ENCODE peak calls at places on chromosomes 6 and 20, in seven cellular contexts. T is fibroblast of pulmonary artery, Q is IMR-90, N is ovary, L is A549, V is sigmoid colon, O is epithelial cell of proximal tubule. K is an unnamed sample.

GRCh38 chr20:47352332-47353223 is 3.9 kb downstream of the ZMYND8 start:
- DNase-seq in V (no peak), L (peak; percentile 49), O (no peak), T (peak; percentile 74), Q (no peak), N (peak; percentile 62), K (peak; percentile 78)

GRCh38 chr20:2984028-2984501 is 59.4 kb upstream of the GNRH2 start:
- DNase-seq in O (no peak), T (no peak), V (no peak), Q (no peak), N (no peak), L (no peak), K (no peak)

GRCh38 chr20:5078399-5078958 is 41.3 kb downstream of the PCNA start:
- DNase-seq in N (no peak), T (peak; percentile 33), L (peak; percentile 70), Q (peak; percentile 66), O (no peak), V (peak; percentile 83), K (peak; percentile 78)

GRCh38 chr6:138563650-138564049 is 64.4 kb upstream of the NHSL1 start:
- DNase-seq in V (no peak), Q (no peak), O (no peak), N (no peak), T (no peak), L (no peak), K (no peak)

GRCh38 chr6:15025416-15025815 is 220.5 kb upstream of the JARID2 start:
- DNase-seq in T (no peak), Q (no peak), L (no peak), N (no peak), O (no peak), V (no peak), K (no peak)

GRCh38 chr20:19889011-19889953 is 127.9 kb upstream of the NAA20 start:
- DNase-seq in V (peak; percentile 77), L (peak; percentile 48), T (peak; percentile 92), N (peak; percentile 73), O (peak; percentile 60), Q (peak; percentile 76), K (no peak)

GRCh38 chr6:131916847-131917246 is 34.3 kb downstream of the CCN2 start:
- DNase-seq in L (no peak), T (no peak), V (no peak), O (no peak), Q (no peak), N (no peak), K (no peak)

GRCh38 chr6:13536796-13537526 is 37.4 kb upstream of the SIRT5 start:
- DNase-seq in L (no peak), V (no peak), N (no peak), Q (no peak), O (no peak), T (peak; percentile 11), K (no peak)

GRCh38 chr6:11774392-11774791 is 4.2 kb downstream of the ADTRP start:
- DNase-seq in Q (no peak), T (no peak), O (no peak), N (no peak), V (no peak), L (no peak), K (no peak)

GRCh38 chr6:157823001-157823522 is at the start of gene SNX9:
- DNase-seq in L (peak; percentile 71), T (peak; percentile 79), Q (peak; percentile 72), O (no peak), N (peak; percentile 86), V (peak; percentile 90), K (peak; percentile 87)

GRCh38 chr6:164168595-164168994 is 754.1 kb downstream of the QKI start:
- DNase-seq in N (no peak), T (peak; percentile 1), L (no peak), V (no peak), O (no peak), Q (no peak), K (no peak)

GRCh38 chr20:2131366-2131765 is 29.7 kb downstream of the STK35 start:
- DNase-seq in V (peak; percentile 26), L (peak; percentile 24), Q (peak; percentile 86), O (no peak), T (peak; percentile 56), N (no peak), K (no peak)

GRCh38 chr6:38396209-38396608 is 243.5 kb downstream of the BTBD9 start:
- DNase-seq in T (no peak), L (no peak), Q (no peak), N (no peak), O (no peak), V (no peak), K (no peak)

GRCh38 chr6:37382954-37383353 is 29.2 kb downstream of the RNF8 start:
- DNase-seq in V (no peak), Q (no peak), O (no peak), L (no peak), N (no peak), T (no peak), K (no peak)

GRCh38 chr6:26195376-26195923 is 108.2 kb downstream of the HFE start:
- DNase-seq in Q (peak; percentile 97), V (peak; percentile 97), O (no peak), N (peak; percentile 89), L (peak; percentile 82), T (peak; percentile 96), K (peak; percentile 90)

GRCh38 chr6:160679402-160679769 is 15.3 kb upstream of the LPA start:
- DNase-seq in L (no peak), Q (no peak), N (peak; percentile 36), O (no peak), V (no peak), T (no peak), K (peak; percentile 67)

GRCh38 chr6:138307816-138308727 is 69.6 kb upstream of the SMIM28 start:
- DNase-seq in V (peak; percentile 79), Q (no peak), L (no peak), O (no peak), T (peak; percentile 13), N (no peak), K (no peak)

GRCh38 chr6:34901930-34902329 is 12.9 kb downstream of the ANKS1A start:
- DNase-seq in L (no peak), T (peak; percentile 37), Q (peak; percentile 71), V (no peak), N (no peak), O (no peak), K (no peak)

GRCh38 chr6:82362868-82363267 is 749 bp upstream of the TPBG start:
- DNase-seq in T (peak; percentile 70), V (no peak), O (no peak), N (no peak), L (no peak), Q (peak; percentile 94), K (no peak)

GRCh38 chr6:133568970-133569889 is 319.7 kb upstream of the TCF21 start:
- DNase-seq in O (no peak), N (peak; percentile 54), T (peak; percentile 86), V (peak; percentile 68), L (peak; percentile 96), Q (peak; percentile 91), K (no peak)

GRCh38 chr6:133571681-133572080 is 317.2 kb upstream of the TCF21 start:
- DNase-seq in O (no peak), V (no peak), T (no peak), L (no peak), Q (no peak), N (no peak), K (no peak)

GRCh38 chr6:133567656-133568055 is 321.3 kb upstream of the TCF21 start:
- DNase-seq in Q (peak; percentile 76), N (no peak), V (no peak), L (no peak), O (no peak), T (no peak), K (no peak)
- TF ChIP-seq CTCF in Q (no peak), N (no peak), V (no peak), L (no peak), O (no peak), T (no peak), K (no peak)

GRCh38 chr6:112912351-112913101 is 565.4 kb downstream of the RFPL4B start:
- DNase-seq in O (no peak), V (no peak), T (peak; percentile 64), Q (peak; percentile 41), N (no peak), L (no peak), K (no peak)
- H3K4me3 ChIP-seq in O (no peak overlapping the region), V (no peak overlapping the region), T (no peak overlapping the region), Q (no peak overlapping the region), N (no peak overlapping the region), L (no peak overlapping the region), K (no peak overlapping the region)

DNA sequence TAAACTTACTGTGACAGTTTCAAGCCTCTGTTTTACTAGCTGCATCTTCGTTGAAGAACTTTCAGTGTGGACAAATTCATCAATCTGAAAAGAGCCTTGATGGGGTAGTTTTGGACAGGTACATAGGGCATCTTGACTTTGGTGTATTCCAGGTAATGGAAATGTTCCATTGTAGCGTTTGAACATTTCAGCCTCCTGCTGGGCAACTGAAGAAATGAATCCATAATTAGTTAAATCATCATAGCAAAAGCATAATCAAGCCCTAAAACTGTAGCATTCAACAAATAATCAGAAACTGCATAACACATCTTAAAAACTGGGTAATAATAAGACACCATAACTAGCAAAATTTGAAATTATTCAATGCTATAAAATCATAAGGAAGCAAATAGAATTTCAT is 86.2 kb downstream of the AHI1 start:
- DNase-seq in V (no peak), N (no peak), T (peak; percentile 17), L (no peak), Q (no peak), O (no peak), K (no peak)
- TF ChIP-seq CTCF in V (no peak), N (no peak), T (peak; percentile 39), L (no peak), Q (peak; percentile 24), O (peak; percentile 42), K (no peak)

GRCh38 chr6:158853072-158853871 is 34.1 kb upstream of the EZR start:
- DNase-seq in V (no peak), Q (peak; percentile 79), T (peak; percentile 94), N (peak; percentile 65), O (peak; percentile 93), L (peak; percentile 97), K (peak; percentile 92)
- H3K4me3 ChIP-seq in V (no peak overlapping the region), Q (no peak overlapping the region), T (no peak overlapping the region), N (no peak overlapping the region), O (no peak overlapping the region), L (peak overlapping the region; percentile 23), K (no peak overlapping the region)

GRCh38 chr6:2598867-2599266 is 151.9 kb downstream of the MYLK4 start:
- DNase-seq in O (no peak), L (no peak), T (no peak), N (no peak), Q (no peak), V (no peak), K (no peak)

GRCh38 chr6:2593167-2593566 is 157.6 kb downstream of the MYLK4 start:
- DNase-seq in O (no peak), Q (no peak), T (no peak), V (no peak), N (no peak), L (no peak), K (no peak)

GRCh38 chr6:2599817-2600216 is 150.9 kb downstream of the MYLK4 start:
- DNase-seq in O (no peak), L (no peak), N (no peak), T (no peak), V (no peak), Q (no peak), K (no peak)

GRCh38 chr6:2594868-2595267 is 155.9 kb downstream of the MYLK4 start:
- DNase-seq in O (no peak), Q (no peak), N (no peak), T (no peak), L (no peak), V (no peak), K (no peak)

DNA sequence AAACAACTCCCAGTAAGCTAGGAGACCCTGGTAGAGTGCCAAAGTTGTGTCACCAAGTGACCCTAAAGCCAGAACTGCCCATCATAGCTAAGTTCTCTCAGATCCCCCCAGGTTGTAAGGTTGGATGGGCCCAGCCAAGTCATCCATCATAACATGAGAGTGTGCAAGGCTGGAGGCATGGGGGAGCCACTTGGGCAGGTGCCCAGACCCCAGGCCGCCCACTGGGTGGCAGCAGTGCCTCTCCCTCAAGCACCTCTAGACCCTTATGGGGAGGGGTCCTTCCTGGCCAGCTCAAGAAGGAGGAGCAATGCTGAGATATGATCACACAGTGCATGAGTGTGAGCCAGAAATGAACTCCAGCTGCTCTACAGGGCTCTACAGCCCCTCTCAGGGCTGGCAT is 154.5 kb downstream of the MYLK4 start:
- DNase-seq in O (no peak), N (no peak), V (no peak), Q (no peak), T (no peak), L (no peak), K (no peak)
- TF ChIP-seq CTCF in O (peak; percentile 28), N (no peak), V (no peak), Q (no peak), T (no peak), L (no peak), K (peak; percentile 9)